ENCODE peak calls at places on chromosomes 5 and 9, in nine cellular contexts. B is T follicular helper cell; D is neural crest cell; H is tibial nerve; Q is NCI-H1417; G is left lung; C is stimulated activated CD4-positive, alpha-beta T cell treated with anti-CD3 and anti-CD28 coated beads, Interleukin-15, amount 100 ng/mL, for 48 hours; E is progenitor cell of endocrine pancreas; Z is osteoblast. Y is an unnamed sample.

GRCh38 chr9:95508968-95509850 is 7.6 kb downstream of the PTCH1 start:
- DNase-seq in B (peak), D (peak), H (peak), Q (peak), G (peak), C (peak), E (peak), Z (peak), Y (peak)

GRCh38 chr5:59287884-59288283 is 605.6 kb downstream of the PDE4D start:
- DNase-seq in B (no peak), D (no peak), H (no peak), Q (no peak), G (no peak), C (no peak), E (no peak), Z (no peak), Y (no peak)

GRCh38 chr5:154508114-154508513 is 30.1 kb upstream of the HAND1 start:
- DNase-seq in B (no peak), D (no peak), H (no peak), Q (no peak), G (no peak), C (no peak), E (no peak), Z (no peak), Y (no peak)

GRCh38 chr5:172223901-172224873 is 30.2 kb downstream of the EFCAB9 start:
- DNase-seq in B (no peak), D (no peak), H (no peak), Q (no peak), G (no peak), C (peak), E (no peak), Z (no peak), Y (no peak)

GRCh38 chr5:169431386-169431785 is 130.4 kb upstream of the SLIT3 start:
- DNase-seq in B (no peak), D (no peak), H (no peak), Q (no peak), G (no peak), C (no peak), E (no peak), Z (no peak), Y (peak)

GRCh38 chr5:73030995-73031394 is 75.2 kb downstream of the FCHO2 start:
- DNase-seq in B (no peak), D (no peak), H (no peak), Q (no peak), G (no peak), C (no peak), E (peak), Z (peak), Y (peak)

GRCh38 chr5:88690619-88691560 is 192.1 kb downstream of the MEF2C start:
- DNase-seq in B (peak), D (peak), H (peak), Q (peak), G (peak), C (peak), E (no peak), Z (peak), Y (peak)

GRCh38 chr9:79623799-79624721 is 52.3 kb downstream of the TLE4 start:
- DNase-seq in B (no peak), D (no peak), H (no peak), Q (no peak), G (no peak), C (no peak), E (no peak), Z (peak), Y (no peak)

GRCh38 chr9:24590432-24590831 is 44.7 kb upstream of the IZUMO3 start:
- DNase-seq in B (no peak), D (no peak), H (no peak), Q (no peak), G (no peak), C (no peak), E (no peak), Z (no peak), Y (no peak)

GRCh38 chr9:16090907-16091629 is 538.2 kb downstream of the CCDC171 start:
- DNase-seq in B (no peak), D (no peak), H (no peak), Q (no peak), G (no peak), C (no peak), E (no peak), Z (no peak), Y (peak)

GRCh38 chr5:175738595-175739133 is 80.8 kb downstream of the HRH2 start:
- DNase-seq in B (no peak), D (no peak), H (no peak), Q (no peak), G (no peak), C (no peak), E (no peak), Z (no peak), Y (no peak)

GRCh38 chr5:119409235-119409815 is 43.0 kb upstream of the HSD17B4 start:
- DNase-seq in B (no peak), D (no peak), H (no peak), Q (no peak), G (no peak), C (no peak), E (no peak), Z (no peak), Y (no peak)

GRCh38 chr5:146848133-146848532 is 30.4 kb downstream of the PPP2R2B start:
- DNase-seq in B (no peak), D (no peak), H (no peak), Q (no peak), G (no peak), C (no peak), E (no peak), Z (no peak), Y (no peak)

GRCh38 chr9:17269799-17270198 is 135.0 kb downstream of the CNTLN start:
- DNase-seq in B (no peak), D (no peak), H (no peak), Q (no peak), G (no peak), C (no peak), E (no peak), Z (no peak), Y (no peak)